ENCODE peak calls at places on chromosome 11, in nine cellular contexts. One of them, this sample, is unnamed.

GRCh38 chr11:28400236-28401100 is 292.3 kb downstream of the METTL15 start:
- DNase-seq in HTR-8/SVneo: no peak
- DNase-seq in WERI-Rb-1: no peak
- DNase-seq in dorsolateral prefrontal cortex: no peak
- DNase-seq in H54: no peak
- DNase-seq in GM13977: no peak
- DNase-seq in heart left ventricle: no peak
- DNase-seq in H4: peak
- DNase-seq in activated CD4-positive, alpha-beta T cell treated with anti-CD3 and anti-CD28 coated beads, Interleukin-2, amount 50 U/mL, for 24 hours: no peak
- DNase-seq in this sample: no peak

GRCh38 chr11:1469911-1470680 is 16.5 kb downstream of the MOB2 start:
- DNase-seq in HTR-8/SVneo: no peak
- DNase-seq in WERI-Rb-1: no peak
- DNase-seq in dorsolateral prefrontal cortex: no peak
- DNase-seq in H54: no peak
- DNase-seq in GM13977: no peak
- DNase-seq in heart left ventricle: peak
- DNase-seq in H4: no peak
- DNase-seq in activated CD4-positive, alpha-beta T cell treated with anti-CD3 and anti-CD28 coated beads, Interleukin-2, amount 50 U/mL, for 24 hours: no peak
- DNase-seq in this sample: no peak

GRCh38 chr11:66328307-66329144 is 7.7 kb downstream of the RIN1 start:
- DNase-seq in HTR-8/SVneo: peak
- DNase-seq in WERI-Rb-1: peak
- DNase-seq in dorsolateral prefrontal cortex: peak
- DNase-seq in H54: peak
- DNase-seq in GM13977: peak
- DNase-seq in heart left ventricle: peak
- DNase-seq in H4: peak
- DNase-seq in activated CD4-positive, alpha-beta T cell treated with anti-CD3 and anti-CD28 coated beads, Interleukin-2, amount 50 U/mL, for 24 hours: peak
- DNase-seq in this sample: no peak

GRCh38 chr11:90134420-90135003 is at the start of gene NAALAD2:
- DNase-seq in HTR-8/SVneo: peak
- DNase-seq in WERI-Rb-1: peak
- DNase-seq in dorsolateral prefrontal cortex: peak
- DNase-seq in H54: no peak
- DNase-seq in GM13977: no peak
- DNase-seq in heart left ventricle: peak
- DNase-seq in H4: no peak
- DNase-seq in activated CD4-positive, alpha-beta T cell treated with anti-CD3 and anti-CD28 coated beads, Interleukin-2, amount 50 U/mL, for 24 hours: no peak
- DNase-seq in this sample: peak

GRCh38 chr11:57214494-57214893 is 22.6 kb downstream of the APLNR start:
- DNase-seq in HTR-8/SVneo: peak
- DNase-seq in WERI-Rb-1: no peak
- DNase-seq in dorsolateral prefrontal cortex: no peak
- DNase-seq in H54: peak
- DNase-seq in GM13977: no peak
- DNase-seq in heart left ventricle: no peak
- DNase-seq in H4: no peak
- DNase-seq in activated CD4-positive, alpha-beta T cell treated with anti-CD3 and anti-CD28 coated beads, Interleukin-2, amount 50 U/mL, for 24 hours: no peak
- DNase-seq in this sample: peak

GRCh38 chr11:111634981-111635705 is 32.9 kb downstream of the SIK2 start:
- DNase-seq in HTR-8/SVneo: no peak
- DNase-seq in WERI-Rb-1: no peak
- DNase-seq in dorsolateral prefrontal cortex: no peak
- DNase-seq in H54: no peak
- DNase-seq in GM13977: no peak
- DNase-seq in heart left ventricle: no peak
- DNase-seq in H4: peak
- DNase-seq in activated CD4-positive, alpha-beta T cell treated with anti-CD3 and anti-CD28 coated beads, Interleukin-2, amount 50 U/mL, for 24 hours: no peak
- DNase-seq in this sample: peak

GRCh38 chr11:87304350-87304749 is 266.6 kb downstream of the TMEM135 start:
- DNase-seq in HTR-8/SVneo: no peak
- DNase-seq in WERI-Rb-1: no peak
- DNase-seq in dorsolateral prefrontal cortex: no peak
- DNase-seq in H54: no peak
- DNase-seq in GM13977: no peak
- DNase-seq in heart left ventricle: no peak
- DNase-seq in H4: no peak
- DNase-seq in activated CD4-positive, alpha-beta T cell treated with anti-CD3 and anti-CD28 coated beads, Interleukin-2, amount 50 U/mL, for 24 hours: no peak
- DNase-seq in this sample: no peak

GRCh38 chr11:77202941-77203900 is 75.2 kb downstream of the MYO7A start:
- DNase-seq in HTR-8/SVneo: no peak
- DNase-seq in WERI-Rb-1: peak
- DNase-seq in dorsolateral prefrontal cortex: no peak
- DNase-seq in H54: no peak
- DNase-seq in GM13977: no peak
- DNase-seq in heart left ventricle: no peak
- DNase-seq in H4: no peak
- DNase-seq in activated CD4-positive, alpha-beta T cell treated with anti-CD3 and anti-CD28 coated beads, Interleukin-2, amount 50 U/mL, for 24 hours: no peak
- DNase-seq in this sample: no peak

GRCh38 chr11:9003573-9004309 is at the start of gene NRIP3:
- DNase-seq in HTR-8/SVneo: peak
- DNase-seq in WERI-Rb-1: peak
- DNase-seq in dorsolateral prefrontal cortex: peak
- DNase-seq in H54: no peak
- DNase-seq in GM13977: peak
- DNase-seq in heart left ventricle: peak
- DNase-seq in H4: peak
- DNase-seq in activated CD4-positive, alpha-beta T cell treated with anti-CD3 and anti-CD28 coated beads, Interleukin-2, amount 50 U/mL, for 24 hours: peak
- DNase-seq in this sample: no peak

GRCh38 chr11:89436071-89436470 is 55.1 kb downstream of the NOX4 start:
- DNase-seq in HTR-8/SVneo: peak
- DNase-seq in WERI-Rb-1: peak
- DNase-seq in dorsolateral prefrontal cortex: no peak
- DNase-seq in H54: no peak
- DNase-seq in GM13977: no peak
- DNase-seq in heart left ventricle: no peak
- DNase-seq in H4: no peak
- DNase-seq in activated CD4-positive, alpha-beta T cell treated with anti-CD3 and anti-CD28 coated beads, Interleukin-2, amount 50 U/mL, for 24 hours: no peak
- DNase-seq in this sample: peak

This sample was measured in skeletal muscle cell.